ENCODE peak calls at places on chromosomes 5 and 9, in five cellular contexts. F is A549, Y is K562, A is GM12878, R is HepG2. K is an unnamed sample.

GRCh38 chr5:19917588-19917987 is 70.4 kb downstream of the CDH18 start:
- DNase-seq in F (no peak), Y (no peak), A (no peak), R (no peak), K (no peak)

GRCh38 chr5:95048633-95049032 is 236.3 kb downstream of the MCTP1 start:
- DNase-seq in F (no peak), Y (no peak), A (no peak), R (no peak), K (no peak)

GRCh38 chr5:35852084-35852734 is 4.5 kb upstream of the IL7R start:
- DNase-seq in F (peak; percentile 10), Y (no peak), A (peak; percentile 26), R (no peak), K (no peak)

GRCh38 chr9:35960029-35960655 is 2.2 kb upstream of the OR2S2 start:
- DNase-seq in F (no peak), Y (no peak), A (no peak), R (no peak), K (peak; percentile 13)

GRCh38 chr9:495739-496138 is 281.1 kb downstream of the DOCK8 start:
- DNase-seq in F (no peak), Y (no peak), A (no peak), R (peak; percentile 72), K (no peak)

GRCh38 chr5:150394103-150394502 is 18.6 kb downstream of the CD74 start:
- DNase-seq in F (peak; percentile 43), Y (no peak), A (no peak), R (no peak), K (no peak)

GRCh38 chr5:156623381-156624040 is 226.6 kb upstream of the PPP1R2B start:
- DNase-seq in F (no peak), Y (no peak), A (no peak), R (no peak), K (no peak)

GRCh38 chr5:115098041-115098702 is 71.5 kb downstream of the TRIM36 start:
- DNase-seq in F (peak; percentile 44), Y (peak; percentile 45), A (peak; percentile 7), R (peak; percentile 32), K (no peak)

GRCh38 chr5:56310711-56311204 is 77.6 kb upstream of the ANKRD55 start:
- DNase-seq in F (no peak), Y (peak; percentile 82), A (no peak), R (no peak), K (no peak)

GRCh38 chr5:2007437-2007905 is 124.7 kb upstream of the IRX4 start:
- DNase-seq in F (no peak), Y (no peak), A (no peak), R (no peak), K (no peak)

GRCh38 chr5:67459233-67459632 is 262.6 kb upstream of the CD180 start:
- DNase-seq in F (no peak), Y (no peak), A (no peak), R (no peak), K (no peak)

GRCh38 chr5:40437452-40437861 is 242.3 kb upstream of the PTGER4 start:
- DNase-seq in F (no peak), Y (no peak), A (no peak), R (no peak), K (no peak)

GRCh38 chr9:84123648-84124406 is 143.2 kb downstream of the RMI1 start:
- DNase-seq in F (no peak), Y (peak; percentile 41), A (peak; percentile 36), R (no peak), K (no peak)

GRCh38 chr9:84125046-84125445 is 144.4 kb downstream of the RMI1 start:
- DNase-seq in F (no peak), Y (no peak), A (no peak), R (no peak), K (no peak)

GRCh38 chr9:84121991-84122523 is 141.5 kb downstream of the RMI1 start:
- DNase-seq in F (no peak), Y (no peak), A (no peak), R (no peak), K (no peak)

DNA sequence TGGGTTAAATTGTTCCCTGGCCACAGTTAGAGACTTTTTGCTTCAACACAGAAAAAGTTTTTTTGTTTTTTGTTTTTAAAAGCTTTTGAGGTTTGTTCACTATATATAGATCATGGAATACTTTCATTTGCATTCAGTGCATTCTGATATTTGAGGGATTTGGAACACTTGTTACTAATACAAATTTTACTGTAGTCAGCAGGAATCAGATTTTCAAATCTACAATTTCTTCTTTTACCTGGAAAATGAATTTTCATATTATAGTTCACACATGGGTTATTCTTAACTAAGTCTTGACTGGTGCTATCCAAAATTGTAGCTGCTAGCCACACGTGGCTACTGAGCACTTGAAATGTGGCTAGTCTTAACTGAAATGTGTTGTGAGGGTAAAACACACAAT is 142.0 kb downstream of the RMI1 start:
- DNase-seq in F (no peak), Y (no peak), A (no peak), R (no peak), K (no peak)
- TF ChIP-seq USF2 in F (no peak), Y (no peak), A (no peak), R (no peak), K (no peak)

GRCh38 chr9:32704343-32704742 is 68.9 kb upstream of the TAF1L start:
- DNase-seq in F (no peak), Y (no peak), A (no peak), R (no peak), K (no peak)
- H3K27ac ChIP-seq in F (no peak overlapping the region), Y (no peak overlapping the region), A (no peak overlapping the region), R (no peak overlapping the region), K (no peak overlapping the region)

DNA sequence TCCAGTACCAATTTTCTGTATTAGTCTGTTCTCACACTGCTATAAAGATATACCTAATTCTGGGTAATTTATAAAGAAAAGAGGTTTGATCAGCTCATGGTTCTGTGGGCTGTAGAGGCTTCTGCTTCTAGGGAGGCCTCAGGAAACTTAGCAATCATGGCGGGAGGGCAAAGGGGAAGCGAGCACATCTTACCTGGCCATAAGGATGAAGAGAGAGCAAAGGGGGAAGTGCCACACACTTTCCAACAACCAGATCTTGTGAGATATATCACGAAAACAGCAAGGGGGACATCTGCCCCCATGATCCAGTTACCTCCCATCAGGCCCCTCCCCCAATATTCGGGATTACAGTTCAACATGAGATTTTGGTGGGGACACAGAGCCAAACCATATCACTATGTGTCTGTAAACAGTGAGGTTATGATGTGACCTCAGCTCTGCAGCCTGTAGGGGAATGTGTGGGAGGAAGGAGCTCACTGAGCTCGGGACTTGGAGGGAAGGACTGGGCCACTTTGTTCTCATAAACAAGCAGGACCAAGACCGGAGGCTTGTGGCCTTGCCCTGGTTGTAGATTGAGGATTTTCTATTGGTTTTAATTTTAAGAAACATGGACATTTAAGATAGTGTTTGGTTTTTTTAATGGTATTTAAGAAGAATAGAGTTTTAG is 85.2 kb downstream of the EHMT1 start:
- DNase-seq in F (no peak), Y (peak; percentile 38), A (no peak), R (no peak), K (no peak)
- TF ChIP-seq KDM1A in F (no peak), Y (no peak), A (no peak), R (no peak), K (no peak)

DNA sequence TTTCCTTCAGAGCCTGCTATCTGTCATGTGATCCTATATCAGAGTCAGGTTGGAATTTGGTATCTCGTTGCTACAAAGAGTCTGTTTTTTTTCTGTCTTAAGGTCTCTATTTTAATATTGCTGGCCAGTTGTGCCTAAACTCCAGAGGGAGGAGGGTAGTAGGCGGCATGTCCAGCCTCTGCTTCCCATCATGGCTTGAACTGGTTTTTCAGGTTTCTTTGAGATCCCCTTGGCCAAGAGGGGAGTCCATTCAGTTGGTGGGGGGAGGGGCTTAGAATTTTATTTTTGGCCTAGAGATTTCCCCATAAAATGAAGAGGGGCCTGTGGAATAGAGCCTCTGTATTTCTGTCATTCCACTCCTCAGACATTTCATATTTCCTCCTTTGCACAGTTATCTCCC is 15.4 kb upstream of the ZNF354C start:
- DNase-seq in F (no peak), Y (no peak), A (no peak), R (no peak), K (no peak)
- TF ChIP-seq USF2 in F (no peak), Y (no peak), A (no peak), R (no peak), K (no peak)

GRCh38 chr5:119313876-119314605 is 41.8 kb upstream of the TNFAIP8 start:
- DNase-seq in F (no peak), Y (no peak), A (no peak), R (no peak), K (no peak)
- H3K27ac ChIP-seq in F (no peak overlapping the region), Y (peak overlapping the region; percentile 23), A (peak overlapping the region; percentile 68), R (no peak overlapping the region), K (no peak overlapping the region)

K was measured in H1.